ENCODE peak calls at places on chromosomes 5 and 9, in five cellular contexts. Y, X, S, A and L are unnamed samples.

GRCh38 chr5:155087036-155087435 is 73.5 kb downstream of the KIF4B start:
- DNase-seq in Y (no peak), X (peak), S (no peak), A (no peak), L (no peak)

GRCh38 chr9:108058137-108058779 is 568.7 kb upstream of the KLF4 start:
- DNase-seq in Y (no peak), X (no peak), S (no peak), A (no peak), L (peak)

GRCh38 chr9:15509931-15510788 is 610 bp downstream of the PSIP1 start:
- DNase-seq in Y (no peak), X (peak), S (peak), A (peak), L (no peak)

GRCh38 chr5:64887910-64888309 is 119.2 kb downstream of the CWC27 start:
- DNase-seq in Y (no peak), X (no peak), S (no peak), A (no peak), L (no peak)

GRCh38 chr5:43039115-43039467 is 1.0 kb downstream of the ANXA2R start:
- DNase-seq in Y (no peak), X (no peak), S (no peak), A (no peak), L (no peak)

GRCh38 chr5:154648706-154649105 is 106.5 kb upstream of the LARP1 start:
- DNase-seq in Y (no peak), X (no peak), S (no peak), A (no peak), L (peak)

GRCh38 chr9:94948567-94949235 is 222.2 kb downstream of the AOPEP start:
- DNase-seq in Y (no peak), X (no peak), S (no peak), A (no peak), L (no peak)

GRCh38 chr5:147483961-147484707 is 25.7 kb downstream of the DPYSL3 start:
- DNase-seq in Y (peak), X (peak), S (no peak), A (peak), L (no peak)

GRCh38 chr9:129241725-129242124 is 63.7 kb upstream of the IER5L start:
- DNase-seq in Y (no peak), X (no peak), S (no peak), A (peak), L (no peak)

GRCh38 chr5:42919600-42919999 is 107.9 kb upstream of the SELENOP start:
- DNase-seq in Y (no peak), X (no peak), S (no peak), A (no peak), L (no peak)

GRCh38 chr9:81621785-81622243 is 67.5 kb downstream of the TLE1 start:
- DNase-seq in Y (no peak), X (no peak), S (no peak), A (no peak), L (no peak)

GRCh38 chr9:133604214-133604613 is 5.0 kb downstream of the FAM163B start:
- DNase-seq in Y (no peak), X (no peak), S (no peak), A (no peak), L (no peak)

GRCh38 chr5:109961755-109962154 is 272.0 kb downstream of the MAN2A1 start:
- DNase-seq in Y (no peak), X (no peak), S (no peak), A (no peak), L (no peak)

GRCh38 chr9:117411547-117411946 is 3.3 kb downstream of the ASTN2 start:
- DNase-seq in Y (peak), X (peak), S (no peak), A (no peak), L (no peak)

GRCh38 chr5:31232273-31232888 is 38.9 kb downstream of the CDH6 start:
- DNase-seq in Y (peak), X (peak), S (peak), A (peak), L (peak)

GRCh38 chr5:14706615-14707021 is 42.1 kb downstream of the OTULIN start:
- DNase-seq in Y (no peak), X (peak), S (no peak), A (no peak), L (no peak)

GRCh38 chr9:97906236-97906831 is 16.0 kb downstream of the TRMO start:
- DNase-seq in Y (no peak), X (peak), S (no peak), A (peak), L (no peak)

GRCh38 chr9:14752871-14753270 is 30.3 kb upstream of the CER1 start:
- DNase-seq in Y (no peak), X (no peak), S (no peak), A (no peak), L (no peak)

GRCh38 chr9:132030626-132031325 is 48.9 kb downstream of the MED27 start:
- DNase-seq in Y (no peak), X (no peak), S (no peak), A (no peak), L (no peak)

GRCh38 chr5:122154910-122155309 is 25.6 kb downstream of the ZNF474 start:
- DNase-seq in Y (no peak), X (peak), S (no peak), A (no peak), L (no peak)

GRCh38 chr9:20508242-20508641 is 114.1 kb downstream of the MLLT3 start:
- DNase-seq in Y (no peak), X (no peak), S (peak), A (no peak), L (no peak)

GRCh38 chr9:105421154-105421553 is 26.7 kb upstream of the FSD1L start:
- DNase-seq in Y (no peak), X (no peak), S (no peak), A (no peak), L (no peak)

GRCh38 chr5:177131711-177132503 is 1.7 kb upstream of the NSD1 start:
- DNase-seq in Y (no peak), X (no peak), S (no peak), A (peak), L (no peak)

GRCh38 chr5:107619781-107620180 is 51.0 kb downstream of the EFNA5 start:
- DNase-seq in Y (no peak), X (no peak), S (no peak), A (no peak), L (no peak)

GRCh38 chr5:62064993-62065392 is 241.0 kb upstream of the KIF2A start:
- DNase-seq in Y (no peak), X (no peak), S (no peak), A (no peak), L (no peak)

GRCh38 chr5:171342362-171343111 is 33.5 kb downstream of the TLX3 start:
- DNase-seq in Y (no peak), X (peak), S (no peak), A (peak), L (peak)

GRCh38 chr5:176679365-176680225 is 32.3 kb downstream of the TSPAN17 start:
- DNase-seq in Y (no peak), X (no peak), S (no peak), A (peak), L (no peak)